ENCODE peak calls at places on chromosomes 5 and 9, in eight cellular contexts. F is choroid plexus epithelial cell, Y is pancreas, C is fibroblast of lung, W is thyroid gland, H is neuronal stem cell, J is cardiac fibroblast, N is fibroblast of the aortic adventitia. T is an unnamed sample.

GRCh38 chr5:116476903-116477537 is 97.6 kb downstream of the SEMA6A start:
- DNase-seq in F (peak), Y (no peak), C (peak), W (no peak), H (no peak), J (peak), N (no peak), T (peak)

GRCh38 chr5:96195053-96195452 is 233.4 kb upstream of the ELL2 start:
- DNase-seq in F (no peak), Y (no peak), C (no peak), W (no peak), H (no peak), J (peak), N (peak), T (no peak)

GRCh38 chr5:176660860-176661641 is 13.8 kb downstream of the TSPAN17 start:
- DNase-seq in F (peak), Y (peak), C (peak), W (peak), H (peak), J (peak), N (peak), T (peak)

GRCh38 chr5:74042559-74043357 is 416.8 kb downstream of the ARHGEF28 start:
- DNase-seq in F (peak), Y (no peak), C (peak), W (peak), H (no peak), J (peak), N (peak), T (no peak)

GRCh38 chr9:2720179-2720654 is 2.9 kb downstream of the KCNV2 start:
- DNase-seq in F (no peak), Y (no peak), C (no peak), W (no peak), H (no peak), J (no peak), N (no peak), T (no peak)

GRCh38 chr5:134509308-134510040 is 16.0 kb upstream of the JADE2 start:
- DNase-seq in F (no peak), Y (no peak), C (peak), W (no peak), H (no peak), J (peak), N (peak), T (peak)

GRCh38 chr5:95859327-95860060 is 37.0 kb upstream of the GLRX start:
- DNase-seq in F (no peak), Y (no peak), C (no peak), W (no peak), H (no peak), J (peak), N (no peak), T (no peak)

GRCh38 chr5:33309076-33309475 is 131.7 kb upstream of the TARS1 start:
- DNase-seq in F (no peak), Y (no peak), C (no peak), W (no peak), H (no peak), J (no peak), N (peak), T (no peak)

GRCh38 chr5:171426266-171426665 is 6.8 kb downstream of the FGF18 start:
- DNase-seq in F (no peak), Y (no peak), C (no peak), W (no peak), H (no peak), J (no peak), N (no peak), T (no peak)

GRCh38 chr5:64612349-64612961 is 77.8 kb upstream of the SHISAL2B start:
- DNase-seq in F (peak), Y (no peak), C (peak), W (peak), H (peak), J (peak), N (peak), T (peak)

GRCh38 chr5:51977014-51977413 is 593.8 kb downstream of the ISL1 start:
- DNase-seq in F (no peak), Y (no peak), C (no peak), W (no peak), H (no peak), J (no peak), N (no peak), T (no peak)

GRCh38 chr5:159199225-159199624 is 10.1 kb downstream of the RNF145 start:
- DNase-seq in F (no peak), Y (no peak), C (no peak), W (no peak), H (no peak), J (no peak), N (no peak), T (peak)

GRCh38 chr9:92716557-92716956 is 46.6 kb upstream of the IPPK start:
- DNase-seq in F (peak), Y (peak), C (peak), W (peak), H (peak), J (peak), N (peak), T (peak)

GRCh38 chr5:154271466-154271865 is 80.9 kb downstream of the GALNT10 start:
- DNase-seq in F (no peak), Y (no peak), C (no peak), W (no peak), H (no peak), J (no peak), N (no peak), T (no peak)

GRCh38 chr9:117043159-117043558 is 356.1 kb downstream of the TRIM32 start:
- DNase-seq in F (no peak), Y (no peak), C (no peak), W (no peak), H (no peak), J (no peak), N (no peak), T (no peak)

GRCh38 chr5:178341091-178341960 is 108.7 kb upstream of the PHYKPL start:
- DNase-seq in F (no peak), Y (no peak), C (no peak), W (no peak), H (no peak), J (no peak), N (no peak), T (no peak)

GRCh38 chr5:138869763-138870500 is 5.2 kb downstream of the LRRTM2 start:
- DNase-seq in F (peak), Y (no peak), C (peak), W (no peak), H (no peak), J (peak), N (peak), T (no peak)

GRCh38 chr5:31251032-31251431 is 57.5 kb downstream of the CDH6 start:
- DNase-seq in F (no peak), Y (no peak), C (no peak), W (peak), H (no peak), J (no peak), N (no peak), T (peak)
- H3K4me3 ChIP-seq in F (no peak), Y (no peak), C (no peak), W (no peak), H (no peak), J (no peak), N (no peak), T (no peak)

DNA sequence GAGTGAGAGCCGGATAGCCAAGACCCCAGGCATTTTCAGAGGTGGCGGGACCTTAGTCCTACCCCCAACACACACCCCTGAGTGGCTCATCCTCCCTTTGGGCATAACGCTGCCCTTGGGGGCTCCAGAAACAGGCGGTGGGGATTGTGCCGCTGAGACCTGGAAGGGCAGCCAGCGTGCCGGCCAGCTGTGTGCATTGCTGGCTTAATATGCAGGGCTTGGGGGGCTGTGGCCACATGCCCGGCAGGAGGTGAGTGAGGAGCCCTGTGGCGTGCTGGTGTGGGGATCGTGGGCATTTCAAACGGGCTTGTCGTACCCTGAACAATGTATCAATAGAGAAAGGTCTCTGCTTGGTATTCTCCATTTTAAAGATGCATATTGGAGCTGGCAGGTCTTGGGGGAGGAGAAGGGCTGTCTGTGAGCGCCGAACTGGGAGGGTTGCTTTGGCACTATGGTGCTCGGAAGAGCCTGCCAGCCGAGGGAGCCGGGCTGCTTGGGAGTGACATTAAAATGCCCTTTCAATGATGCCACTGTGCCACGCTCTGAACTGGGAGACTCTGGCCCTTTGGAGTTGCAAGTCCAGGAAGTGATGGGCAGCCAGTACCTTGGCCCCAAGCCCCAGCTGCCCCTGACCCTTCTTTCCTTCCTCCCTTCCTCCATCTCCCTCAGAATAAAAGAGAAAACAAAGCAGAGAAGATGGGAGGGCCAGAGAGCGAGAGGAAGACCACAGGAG is 11.2 kb upstream of the OLFM1 start:
- DNase-seq in F (no peak), Y (no peak), C (no peak), W (no peak), H (no peak), J (no peak), N (no peak), T (no peak)
- H3K4me3 ChIP-seq in F (no peak), Y (peak), C (no peak), W (no peak), H (peak), J (no peak), N (no peak), T (no peak)

DNA sequence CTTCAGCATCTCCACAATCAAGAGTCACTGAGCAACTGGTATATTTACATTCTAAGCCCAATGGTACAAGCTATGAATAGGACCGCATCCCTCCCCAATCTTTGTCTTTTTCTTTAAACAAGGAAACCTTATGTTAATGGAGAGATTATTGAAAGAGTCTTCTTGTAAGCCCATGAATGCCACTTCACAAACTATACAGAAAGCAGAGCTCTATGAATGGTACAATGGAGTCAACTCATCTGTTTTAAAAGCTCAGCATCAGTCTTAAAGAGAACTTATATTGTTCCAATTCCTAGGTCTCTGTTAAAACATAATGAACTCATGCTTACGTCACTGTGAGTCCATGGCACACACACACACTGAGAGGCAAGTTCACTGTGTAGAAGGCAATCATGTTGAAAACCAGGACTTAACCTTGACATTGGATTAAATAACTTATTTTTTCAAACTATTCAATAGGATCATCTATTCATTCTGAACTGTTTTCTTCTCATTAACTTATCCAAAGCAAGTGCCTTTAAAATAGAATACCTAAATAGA is 4.5 kb downstream of the NREP start:
- DNase-seq in F (no peak), Y (no peak), C (no peak), W (no peak), H (no peak), J (no peak), N (no peak), T (no peak)
- H3K4me3 ChIP-seq in F (no peak), Y (no peak), C (no peak), W (no peak), H (no peak), J (no peak), N (no peak), T (no peak)

GRCh38 chr9:12777149-12778010 is 2.6 kb downstream of the LURAP1L start:
- DNase-seq in F (peak), Y (no peak), C (no peak), W (no peak), H (no peak), J (peak), N (peak), T (no peak)
- H3K4me3 ChIP-seq in F (peak), Y (peak), C (peak), W (no peak), H (no peak), J (peak), N (peak), T (no peak)

GRCh38 chr9:115594551-115594950 is 476.6 kb upstream of the TNC start:
- DNase-seq in F (no peak), Y (no peak), C (no peak), W (no peak), H (no peak), J (peak), N (peak), T (no peak)

GRCh38 chr9:115595951-115596742 is 478.2 kb upstream of the TNC start:
- DNase-seq in F (peak), Y (no peak), C (peak), W (no peak), H (no peak), J (peak), N (peak), T (no peak)

GRCh38 chr9:115597330-115597729 is 479.4 kb upstream of the TNC start:
- DNase-seq in F (peak), Y (no peak), C (no peak), W (no peak), H (no peak), J (no peak), N (peak), T (no peak)

GRCh38 chr9:115593587-115594091 is 475.7 kb upstream of the TNC start:
- DNase-seq in F (peak), Y (no peak), C (peak), W (no peak), H (peak), J (peak), N (peak), T (peak)

GRCh38 chr9:115596743-115597080 is 478.8 kb upstream of the TNC start:
- DNase-seq in F (no peak), Y (no peak), C (peak), W (no peak), H (no peak), J (no peak), N (no peak), T (no peak)
- H3K4me3 ChIP-seq in F (peak), Y (no peak), C (no peak), W (no peak), H (no peak), J (peak), N (peak), T (no peak)

GRCh38 chr5:31935702-31936347 is 238.3 kb downstream of the GOLPH3 start:
- DNase-seq in F (peak), Y (no peak), C (peak), W (peak), H (no peak), J (peak), N (no peak), T (no peak)
- H3K4me3 ChIP-seq in F (peak), Y (no peak), C (no peak), W (no peak), H (no peak), J (no peak), N (no peak), T (no peak)

GRCh38 chr9:127778280-127779135 is at the start of gene SH2D3C:
- DNase-seq in F (peak), Y (peak), C (peak), W (no peak), H (no peak), J (peak), N (no peak), T (peak)

GRCh38 chr9:127779136-127779981 is 893 bp upstream of the SH2D3C start:
- DNase-seq in F (peak), Y (peak), C (peak), W (no peak), H (no peak), J (peak), N (peak), T (peak)

GRCh38 chr9:127776195-127776918 is 2.1 kb downstream of the SH2D3C start:
- DNase-seq in F (no peak), Y (peak), C (no peak), W (no peak), H (no peak), J (no peak), N (no peak), T (peak)

GRCh38 chr9:127777368-127777960 is 1.0 kb downstream of the SH2D3C start:
- DNase-seq in F (no peak), Y (peak), C (no peak), W (no peak), H (no peak), J (no peak), N (no peak), T (no peak)

GRCh38 chr9:127776919-127777280 is 1.6 kb downstream of the SH2D3C start:
- DNase-seq in F (no peak), Y (peak), C (no peak), W (no peak), H (no peak), J (no peak), N (no peak), T (no peak)
- H3K4me3 ChIP-seq in F (no peak), Y (no peak), C (no peak), W (no peak), H (no peak), J (no peak), N (no peak), T (peak)

GRCh38 chr9:13142776-13143175 is 136.7 kb downstream of the MPDZ start:
- DNase-seq in F (no peak), Y (no peak), C (no peak), W (no peak), H (no peak), J (no peak), N (no peak), T (no peak)

GRCh38 chr9:13144176-13144820 is 135.2 kb downstream of the MPDZ start:
- DNase-seq in F (no peak), Y (no peak), C (peak), W (no peak), H (no peak), J (peak), N (peak), T (no peak)

GRCh38 chr9:13146838-13147237 is 132.7 kb downstream of the MPDZ start:
- DNase-seq in F (no peak), Y (no peak), C (peak), W (no peak), H (no peak), J (no peak), N (no peak), T (no peak)

GRCh38 chr9:13143281-13143680 is 136.2 kb downstream of the MPDZ start:
- DNase-seq in F (no peak), Y (no peak), C (no peak), W (no peak), H (peak), J (no peak), N (no peak), T (no peak)

DNA sequence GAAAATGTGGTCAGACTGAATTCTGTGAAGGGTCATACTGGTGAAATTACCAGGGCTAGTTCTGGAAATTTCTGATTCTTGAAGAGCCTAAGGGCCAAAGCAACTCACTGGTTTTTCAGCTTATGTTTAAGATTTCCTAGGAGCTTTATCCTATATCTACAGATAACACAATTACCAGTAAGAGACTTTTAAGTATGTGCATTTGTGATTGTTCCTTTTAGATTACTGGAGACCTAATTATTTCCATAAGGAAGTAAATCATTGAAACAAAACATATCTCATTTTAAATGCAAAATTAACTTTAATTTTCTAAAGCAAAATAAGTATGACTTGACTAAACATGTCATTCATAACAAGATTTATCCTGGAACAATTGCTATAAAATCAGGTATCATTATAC is 134.2 kb downstream of the MPDZ start:
- DNase-seq in F (no peak), Y (no peak), C (no peak), W (no peak), H (no peak), J (no peak), N (no peak), T (no peak)
- H3K4me3 ChIP-seq in F (no peak), Y (no peak), C (no peak), W (no peak), H (no peak), J (no peak), N (no peak), T (no peak)

GRCh38 chr9:124412228-124412575 is 3.0 kb downstream of the PSMB7 start:
- DNase-seq in F (no peak), Y (no peak), C (no peak), W (no peak), H (no peak), J (no peak), N (no peak), T (no peak)
- H3K4me3 ChIP-seq in F (no peak), Y (no peak), C (no peak), W (no peak), H (no peak), J (no peak), N (peak), T (no peak)

DNA sequence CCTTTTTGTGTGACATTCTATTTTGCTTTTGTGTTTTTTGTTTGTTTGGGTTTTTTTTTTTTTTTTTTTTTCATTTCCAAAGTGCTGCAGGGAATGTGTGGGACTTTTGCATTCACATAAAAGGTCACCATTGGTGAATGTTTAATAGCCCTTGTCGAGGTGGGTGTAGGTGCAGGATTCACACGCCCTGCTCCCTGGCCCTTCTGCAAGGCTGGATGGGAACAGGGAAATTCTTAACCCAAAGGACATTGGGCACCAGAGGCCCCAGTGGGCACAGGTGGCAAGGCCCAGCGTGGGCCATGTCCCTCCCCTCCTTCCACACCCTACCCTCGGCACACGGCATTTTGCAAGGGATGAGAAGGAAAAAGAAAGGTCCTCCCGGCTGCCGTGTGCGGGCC is 50.4 kb upstream of the NOTCH1 start:
- DNase-seq in F (no peak), Y (no peak), C (no peak), W (no peak), H (no peak), J (no peak), N (no peak), T (no peak)
- H3K4me3 ChIP-seq in F (no peak), Y (no peak), C (no peak), W (no peak), H (no peak), J (no peak), N (no peak), T (no peak)